ENCODE peak calls at places on chromosomes 13 and 19, in eight cellular contexts. J is H1, E is SK-N-SH, I is sigmoid colon, P is tibial nerve, Q is HepG2, S is esophagus muscularis mucosa, Z is A549. D is an unnamed sample.

GRCh38 chr19:58021541-58022282 is 12.1 kb upstream of the ZSCAN1 start:
- DNase-seq in Q (peak; percentile 53), E (peak; percentile 81), P (peak; percentile 59), I (peak; percentile 73), Z (peak; percentile 55), J (peak; percentile 72), S (no peak), D (no peak)

GRCh38 chr13:85241045-85241444 is 558.2 kb downstream of the SLITRK6 start:
- DNase-seq in P (no peak), S (no peak), J (no peak), Z (no peak), Q (no peak), E (no peak), I (no peak), D (no peak)

GRCh38 chr19:10137751-10138682 is 18.3 kb upstream of the EIF3G start:
- DNase-seq in J (no peak), S (no peak), I (no peak), Q (no peak), P (no peak), Z (no peak), E (peak; percentile 81), D (no peak)

GRCh38 chr13:96771501-96772367 is 222.5 kb downstream of the OXGR1 start:
- DNase-seq in E (no peak), P (no peak), Q (no peak), Z (no peak), S (no peak), J (no peak), I (no peak), D (no peak)

GRCh38 chr19:54572696-54573311 is 786 bp upstream of the LILRA2 start:
- DNase-seq in J (no peak), Z (no peak), P (peak; percentile 13), I (no peak), Q (no peak), S (peak; percentile 87), E (no peak), D (no peak)

GRCh38 chr19:49632576-49632975 is 7.4 kb downstream of the RRAS start:
- DNase-seq in Q (no peak), P (no peak), Z (no peak), E (no peak), S (no peak), J (no peak), I (no peak), D (no peak)

GRCh38 chr19:6092329-6093286 is 17.7 kb downstream of the RFX2 start:
- DNase-seq in Q (peak; percentile 56), Z (peak; percentile 77), J (no peak), E (no peak), S (no peak), I (peak; percentile 93), P (peak; percentile 61), D (peak; percentile 80)

GRCh38 chr13:48631441-48631840 is 22.3 kb upstream of the CYSLTR2 start:
- DNase-seq in Q (no peak), S (no peak), J (no peak), E (no peak), Z (no peak), P (no peak), I (no peak), D (no peak)

GRCh38 chr13:42681394-42681793 is 100.0 kb upstream of the FAM216B start:
- DNase-seq in J (no peak), Z (no peak), Q (no peak), I (no peak), E (no peak), S (no peak), P (no peak), D (no peak)

GRCh38 chr13:44879452-44880058 is 109.7 kb downstream of the NUFIP1 start:
- DNase-seq in Q (no peak), P (no peak), S (no peak), Z (peak; percentile 52), I (no peak), J (no peak), E (peak; percentile 18), D (no peak)

GRCh38 chr19:40229484-40229883 is 3.0 kb upstream of the CCNP start:
- DNase-seq in I (no peak), J (no peak), S (no peak), E (no peak), P (no peak), Q (no peak), Z (peak; percentile 47), D (no peak)

GRCh38 chr13:44710576-44710975 is 134.4 kb upstream of the TSC22D1 start:
- DNase-seq in J (no peak), E (no peak), Q (no peak), S (no peak), P (no peak), Z (peak; percentile 49), I (no peak), D (no peak)

GRCh38 chr19:16368385-16369305 is 44.0 kb downstream of the KLF2 start:
- DNase-seq in E (no peak), J (no peak), I (peak; percentile 29), Z (no peak), S (no peak), Q (peak; percentile 18), P (no peak), D (no peak)
- TF ChIP-seq EP300 in E (no peak), J (no peak), I (no peak), Z (no peak), S (no peak), Q (no peak), P (no peak), D (no peak)

GRCh38 chr19:4597975-4598671 is 38.6 kb upstream of the SEMA6B start:
- DNase-seq in J (peak; percentile 91), Q (no peak), P (no peak), Z (peak; percentile 70), S (no peak), E (peak; percentile 86), I (no peak), D (peak; percentile 34)
- TF ChIP-seq EP300 in J (no peak), Q (no peak), P (no peak), Z (no peak), S (no peak), E (no peak), I (no peak), D (no peak)

DNA sequence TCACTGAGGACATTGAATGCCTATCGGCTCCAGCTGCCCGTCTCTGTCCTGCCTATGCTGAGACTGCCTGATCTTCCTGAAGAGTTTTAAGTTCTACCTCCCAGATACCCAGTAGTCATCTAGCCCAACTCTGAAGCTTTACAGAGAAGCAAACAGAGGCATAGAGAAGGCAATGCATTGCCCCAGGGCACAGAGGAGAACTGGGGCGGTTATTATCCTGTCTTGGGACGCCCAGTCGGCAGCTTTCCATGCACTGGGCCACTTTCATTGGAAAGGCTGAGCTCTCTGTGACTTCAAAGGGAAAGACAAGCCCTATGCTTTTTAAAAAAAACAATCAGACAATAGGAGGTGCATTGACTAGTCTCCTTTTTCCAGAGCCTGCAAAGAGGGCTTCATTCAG is 71.6 kb downstream of the HSPH1 start:
- DNase-seq in Q (no peak), S (no peak), P (no peak), I (no peak), E (no peak), J (no peak), Z (no peak), D (no peak)
- TF ChIP-seq EP300 in Q (no peak), S (no peak), P (no peak), I (no peak), E (no peak), J (no peak), Z (no peak), D (no peak)

DNA sequence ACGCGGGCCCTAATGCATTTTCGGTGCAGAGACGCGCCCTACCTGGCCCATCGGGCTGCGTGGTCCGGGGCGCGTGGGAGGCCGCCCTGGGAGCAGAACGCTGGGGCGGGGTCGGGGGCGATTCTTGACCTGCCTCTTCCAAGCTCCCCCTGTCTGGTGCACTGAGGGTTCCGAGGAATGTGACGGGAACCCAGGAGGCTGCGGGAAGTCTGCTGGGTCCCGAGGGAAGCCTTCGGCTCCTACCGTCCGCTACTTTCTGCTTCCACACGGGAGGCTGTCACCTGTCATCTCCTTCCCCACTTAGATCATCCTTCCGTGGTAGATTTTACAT is 768 bp upstream of the SPRYD7 start:
- DNase-seq in E (no peak), S (no peak), Q (no peak), Z (no peak), I (no peak), P (no peak), J (no peak), D (no peak)
- TF ChIP-seq EP300 in E (no peak), S (no peak), Q (no peak), Z (no peak), I (no peak), P (no peak), J (no peak), D (no peak)

GRCh38 chr19:45478454-45479238 is 10.8 kb downstream of the FOSB start:
- DNase-seq in E (peak; percentile 73), S (peak; percentile 96), Q (peak; percentile 91), P (peak; percentile 89), I (peak; percentile 91), J (peak; percentile 94), Z (peak; percentile 99), D (peak; percentile 86)
- TF ChIP-seq EP300 in E (peak; percentile 36), S (no peak), Q (peak; percentile 13), P (peak; percentile 79), I (no peak), J (no peak), Z (no peak), D (no peak)